ENCODE peak calls at places on chromosomes 13 and 19, in nine cellular contexts. G is PC-9, C is small intestine, K is GM23338, H is fibroblast of lung, X is mesendoderm, M is stomach, R is neural progenitor cell, F is lower lobe of right lung. Z is an unnamed sample.

GRCh38 chr19:36054733-36055686 is at the start of gene WDR62:
- DNase-seq in G (peak), C (peak), K (peak), H (peak), X (peak), M (peak), R (peak), F (peak), Z (peak)

GRCh38 chr19:16175954-16176353 is 2.6 kb upstream of the CIB3 start:
- DNase-seq in G (peak), C (no peak), K (no peak), H (no peak), X (no peak), M (no peak), R (no peak), F (no peak), Z (no peak)

GRCh38 chr13:26563713-26564112 is 6.2 kb downstream of the WASF3 start:
- DNase-seq in G (no peak), C (no peak), K (no peak), H (no peak), X (no peak), M (no peak), R (no peak), F (no peak), Z (no peak)

GRCh38 chr13:110936519-110936918 is 21.6 kb upstream of the ANKRD10 start:
- DNase-seq in G (no peak), C (no peak), K (no peak), H (no peak), X (no peak), M (no peak), R (no peak), F (no peak), Z (no peak)

GRCh38 chr13:21549633-21550032 is 54.3 kb downstream of the MICU2 start:
- DNase-seq in G (no peak), C (no peak), K (no peak), H (peak), X (no peak), M (no peak), R (no peak), F (no peak), Z (no peak)

GRCh38 chr13:38753878-38754277 is 67.0 kb downstream of the FREM2 start:
- DNase-seq in G (no peak), C (no peak), K (peak), H (no peak), X (peak), M (no peak), R (peak), F (no peak), Z (no peak)

GRCh38 chr13:74325106-74325505 is 190.9 kb upstream of the KLF12 start:
- DNase-seq in G (no peak), C (no peak), K (no peak), H (peak), X (no peak), M (no peak), R (no peak), F (no peak), Z (no peak)

GRCh38 chr13:104008075-104008474 is 941.9 kb upstream of the SLC10A2 start:
- DNase-seq in G (no peak), C (no peak), K (no peak), H (no peak), X (no peak), M (no peak), R (no peak), F (no peak), Z (no peak)

GRCh38 chr19:47241919-47242644 is 11.1 kb upstream of the BBC3 start:
- DNase-seq in G (peak), C (no peak), K (no peak), H (peak), X (no peak), M (no peak), R (no peak), F (no peak), Z (no peak)

GRCh38 chr13:21458457-21458815 is 667 bp downstream of the ZDHHC20 start:
- DNase-seq in G (peak), C (peak), K (peak), H (no peak), X (peak), M (peak), R (peak), F (peak), Z (peak)

GRCh38 chr13:51980918-51981317 is 30.3 kb downstream of the ATP7B start:
- DNase-seq in G (no peak), C (no peak), K (no peak), H (no peak), X (no peak), M (no peak), R (no peak), F (no peak), Z (no peak)

GRCh38 chr19:47102561-47103135 is 10.9 kb downstream of the ZC3H4 start:
- DNase-seq in G (no peak), C (no peak), K (no peak), H (no peak), X (no peak), M (no peak), R (no peak), F (no peak), Z (no peak)

GRCh38 chr19:48560095-48560530 is 8.1 kb downstream of the SULT2B1 start:
- DNase-seq in G (no peak), C (no peak), K (peak), H (no peak), X (peak), M (no peak), R (peak), F (no peak), Z (no peak)

GRCh38 chr13:31797154-31797775 is 57.9 kb downstream of the RXFP2 start:
- DNase-seq in G (no peak), C (peak), K (peak), H (peak), X (peak), M (no peak), R (peak), F (no peak), Z (no peak)

GRCh38 chr19:11378319-11379189 is 4.1 kb downstream of the SWSAP1 start:
- DNase-seq in G (peak), C (peak), K (peak), H (peak), X (peak), M (peak), R (peak), F (peak), Z (peak)

GRCh38 chr19:23116802-23117571 is at the start of gene ZNF730:
- DNase-seq in G (no peak), C (peak), K (peak), H (peak), X (peak), M (no peak), R (peak), F (peak), Z (peak)

DNA sequence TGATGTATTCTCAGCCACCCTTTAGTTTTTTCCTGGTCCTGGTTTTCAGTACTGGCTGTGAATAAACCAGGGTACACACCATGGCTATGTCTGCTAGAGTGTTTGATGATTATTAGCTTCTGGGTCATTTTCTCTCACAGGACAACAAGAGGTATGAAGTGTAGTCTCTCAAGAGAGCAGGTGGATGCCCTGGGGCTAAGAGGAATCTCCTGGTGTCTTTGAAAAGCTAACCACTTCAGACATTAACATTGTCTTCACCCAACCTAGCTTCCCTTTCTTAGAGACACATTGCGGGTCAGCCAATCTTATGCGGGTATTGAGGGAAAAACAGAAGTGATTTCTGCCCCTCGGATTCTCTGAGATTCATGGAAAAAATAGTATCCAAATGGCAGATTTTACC is 1.6 kb downstream of the ZNF730 start:
- DNase-seq in G (no peak), C (no peak), K (peak), H (no peak), X (peak), M (no peak), R (peak), F (no peak), Z (no peak)
- H3K4me3 ChIP-seq in G (no peak), C (no peak), K (peak), H (no peak), X (no peak), M (no peak), R (peak), F (no peak), Z (no peak)

GRCh38 chr19:22118132-22118531 is 65.8 kb downstream of the ZNF257 start:
- DNase-seq in G (no peak), C (no peak), K (no peak), H (no peak), X (no peak), M (no peak), R (no peak), F (no peak), Z (no peak)

DNA sequence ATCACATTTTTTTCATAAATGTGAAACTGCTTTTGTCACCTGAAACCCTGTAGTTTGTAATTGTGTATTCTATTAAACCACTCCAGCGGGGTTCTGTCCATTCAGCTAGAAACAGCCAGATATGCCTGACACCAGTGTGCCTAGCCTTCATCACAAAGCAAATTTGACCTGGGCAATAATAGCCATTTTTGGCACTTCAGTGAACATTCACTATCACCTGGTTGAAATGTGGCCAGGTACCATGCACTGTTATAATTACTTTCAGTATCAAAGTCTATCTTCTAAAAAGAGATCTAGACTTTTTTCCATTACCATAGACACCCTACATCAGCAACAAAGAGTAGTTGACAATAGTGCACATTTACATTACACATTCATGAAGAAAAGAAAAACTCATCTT is 64.5 kb downstream of the ZNF257 start:
- DNase-seq in G (no peak), C (no peak), K (no peak), H (no peak), X (no peak), M (no peak), R (no peak), F (no peak), Z (no peak)
- H3K27ac ChIP-seq in G (no peak), C (no peak), K (no peak), H (no peak), X (no peak), M (no peak), R (no peak), F (no peak), Z (no peak)

DNA sequence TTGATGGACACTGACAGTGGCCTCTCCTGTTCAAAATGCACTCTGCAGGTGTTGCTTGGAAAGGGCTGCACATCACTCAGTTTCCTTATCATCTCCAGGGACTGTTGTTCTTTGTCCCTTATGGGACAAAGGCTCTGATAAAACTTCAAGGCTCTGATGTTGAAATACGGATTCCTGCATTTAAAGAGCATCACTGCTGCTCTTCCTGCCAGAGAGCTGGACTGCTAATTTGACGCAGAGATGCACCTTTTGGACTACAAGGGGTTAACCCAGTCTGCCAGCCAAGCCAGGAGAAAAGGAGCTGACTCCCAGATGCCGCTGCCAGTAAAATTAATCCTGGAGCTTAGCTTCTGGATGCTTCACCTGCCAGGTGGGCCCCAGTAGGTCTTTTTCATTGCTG is 952.1 kb downstream of the DIAPH3 start:
- DNase-seq in G (no peak), C (peak), K (peak), H (no peak), X (no peak), M (no peak), R (peak), F (no peak), Z (no peak)
- H3K4me3 ChIP-seq in G (no peak), C (no peak), K (no peak), H (no peak), X (no peak), M (no peak), R (no peak), F (no peak), Z (no peak)

DNA sequence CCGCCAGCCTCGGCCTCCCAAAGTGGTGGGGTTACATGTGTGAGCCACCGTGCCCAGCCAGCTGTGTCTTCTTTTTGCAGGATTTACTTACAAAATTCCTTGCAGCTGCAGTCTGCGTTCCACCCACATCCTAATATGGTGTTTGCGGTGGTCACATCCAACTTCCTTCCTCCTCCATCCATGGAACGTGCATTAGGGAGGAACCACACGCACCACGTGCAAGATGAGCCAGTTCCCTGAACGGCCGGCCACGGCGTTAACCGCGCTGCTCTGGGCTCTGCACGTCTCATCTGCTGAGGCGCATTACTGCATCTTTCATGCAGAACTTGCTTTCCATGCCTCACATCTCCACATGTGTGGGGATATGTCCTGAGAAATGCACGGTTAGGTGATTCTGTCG is 13.0 kb upstream of the SIGLEC11 start:
- DNase-seq in G (no peak), C (no peak), K (no peak), H (no peak), X (no peak), M (no peak), R (no peak), F (peak), Z (peak)
- H3K27ac ChIP-seq in G (no peak), C (no peak), K (no peak), H (no peak), X (no peak), M (no peak), R (no peak), F (no peak), Z (no peak)

GRCh38 chr19:17323274-17323972 is 11.2 kb downstream of the ANO8 start:
- DNase-seq in G (no peak), C (no peak), K (no peak), H (no peak), X (no peak), M (no peak), R (no peak), F (no peak), Z (no peak)
- H3K4me3 ChIP-seq in G (no peak), C (no peak), K (peak), H (no peak), X (no peak), M (no peak), R (no peak), F (no peak), Z (no peak)

GRCh38 chr19:3683405-3683865 is 16.8 kb downstream of the PIP5K1C start:
- DNase-seq in G (no peak), C (no peak), K (peak), H (peak), X (peak), M (no peak), R (peak), F (no peak), Z (peak)
- H3K27ac ChIP-seq in G (no peak), C (peak), K (peak), H (no peak), X (peak), M (no peak), R (no peak), F (no peak), Z (peak)

GRCh38 chr13:30442854-30443379 is 20.6 kb downstream of the UBE2L5 start:
- DNase-seq in G (no peak), C (no peak), K (no peak), H (no peak), X (no peak), M (no peak), R (no peak), F (no peak), Z (no peak)
- H3K4me3 ChIP-seq in G (no peak), C (no peak), K (no peak), H (no peak), X (no peak), M (no peak), R (no peak), F (no peak), Z (no peak)

DNA sequence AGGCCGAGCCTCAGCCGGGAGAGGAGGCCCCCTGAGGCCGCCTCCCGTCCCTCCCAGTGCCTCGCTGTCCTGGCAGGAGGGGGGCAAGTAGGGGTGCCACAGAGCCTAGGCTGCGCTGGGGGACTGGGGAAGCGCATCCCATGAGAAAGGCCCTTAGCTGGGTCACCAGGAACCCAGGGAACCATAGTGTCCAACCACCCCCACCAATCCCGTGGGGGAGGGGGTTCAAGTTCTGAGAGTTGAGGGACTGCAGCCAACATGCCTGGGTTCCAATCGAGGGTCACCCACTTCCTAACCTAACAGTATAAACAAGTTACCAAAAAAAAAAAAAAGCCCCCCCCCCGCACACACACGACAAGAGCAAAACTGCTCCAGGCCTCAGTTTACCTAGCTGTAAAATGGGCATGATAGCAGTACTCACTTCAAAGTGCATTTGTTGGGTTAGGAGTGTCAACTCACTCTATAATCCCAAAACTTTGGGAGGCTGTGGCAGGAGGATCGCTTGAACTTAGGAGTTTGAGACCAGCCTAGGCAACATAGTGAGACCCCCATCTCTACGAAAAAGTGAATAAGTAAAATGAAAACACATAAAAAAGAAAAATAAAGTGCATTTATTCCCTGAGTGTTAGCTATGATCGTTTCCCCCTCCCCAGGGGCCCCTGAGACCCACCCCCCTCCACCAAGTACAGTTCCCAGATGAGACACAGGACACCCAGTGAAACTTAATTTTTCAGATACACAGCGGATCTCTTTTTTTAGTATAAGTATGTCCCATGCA is 28.8 kb upstream of the NANOS3 start:
- DNase-seq in G (peak), C (no peak), K (no peak), H (no peak), X (no peak), M (no peak), R (no peak), F (no peak), Z (no peak)
- H3K27ac ChIP-seq in G (peak), C (peak), K (peak), H (peak), X (peak), M (peak), R (peak), F (peak), Z (peak)

DNA sequence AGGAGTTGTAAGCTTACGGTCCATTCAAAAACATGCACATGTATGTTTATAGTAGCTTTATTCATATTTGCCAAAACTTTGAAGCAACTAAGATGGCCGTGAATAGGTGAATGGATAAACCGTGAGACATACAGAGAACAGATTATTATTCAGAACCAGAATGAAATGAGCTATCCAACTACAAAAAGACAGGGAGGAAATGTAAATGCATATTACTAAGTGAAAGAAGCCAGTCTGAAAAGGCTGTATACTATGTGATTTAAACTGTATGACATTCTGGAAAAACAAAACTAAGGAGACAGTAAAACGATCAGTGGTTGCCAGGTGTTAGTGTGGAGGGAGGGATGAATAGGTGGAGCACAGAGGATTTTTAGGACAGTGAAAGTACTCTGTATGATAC is 19.9 kb downstream of the NDFIP2 start:
- DNase-seq in G (no peak), C (no peak), K (no peak), H (no peak), X (no peak), M (no peak), R (no peak), F (no peak), Z (no peak)
- H3K4me3 ChIP-seq in G (no peak), C (no peak), K (no peak), H (no peak), X (no peak), M (no peak), R (no peak), F (no peak), Z (no peak)

Z was measured in heart right ventricle.